ENCODE peak calls at places on chromosomes 3 and 15, in four cellular contexts. P, B, K and S are unnamed samples.

GRCh38 chr15:25805006-25805405 is 58.1 kb downstream of the ATP10A start:
- DNase-seq in P (no peak), B (no peak), K (no peak), S (no peak)

GRCh38 chr3:117547956-117548550 is 838.5 kb downstream of the TUSC7 start:
- DNase-seq in P (no peak), B (no peak), K (no peak), S (no peak)

GRCh38 chr3:264394-265156 is 68.0 kb downstream of the CHL1 start:
- DNase-seq in P (peak), B (no peak), K (no peak), S (no peak)

GRCh38 chr15:100733088-100733487 is 130.7 kb downstream of the ASB7 start:
- DNase-seq in P (no peak), B (no peak), K (no peak), S (no peak)

GRCh38 chr15:72599855-72600464 is 54.5 kb upstream of the GOLGA6B start:
- DNase-seq in P (peak), B (peak), K (no peak), S (peak)

GRCh38 chr15:89777073-89777820 is 1.1 kb downstream of the MESP2 start:
- DNase-seq in P (no peak), B (no peak), K (no peak), S (peak)

GRCh38 chr3:195038161-195038560 is 232.8 kb downstream of the XXYLT1 start:
- DNase-seq in P (no peak), B (no peak), K (no peak), S (no peak)

GRCh38 chr15:33608714-33609113 is 297.9 kb downstream of the RYR3 start:
- DNase-seq in P (peak), B (no peak), K (no peak), S (peak)

GRCh38 chr15:40439461-40440299 is 1.1 kb upstream of the BAHD1 start:
- DNase-seq in P (peak), B (peak), K (no peak), S (peak)

GRCh38 chr15:32909431-32909830 is 191.6 kb downstream of the GREM1 start:
- DNase-seq in P (no peak), B (no peak), K (no peak), S (no peak)

GRCh38 chr3:44814751-44815150 is 47.0 kb upstream of the TMEM42 start:
- DNase-seq in P (no peak), B (no peak), K (no peak), S (no peak)

GRCh38 chr15:56734013-56734625 is 810 bp upstream of the ZNF280D start:
- DNase-seq in P (no peak), B (no peak), K (no peak), S (peak)

DNA sequence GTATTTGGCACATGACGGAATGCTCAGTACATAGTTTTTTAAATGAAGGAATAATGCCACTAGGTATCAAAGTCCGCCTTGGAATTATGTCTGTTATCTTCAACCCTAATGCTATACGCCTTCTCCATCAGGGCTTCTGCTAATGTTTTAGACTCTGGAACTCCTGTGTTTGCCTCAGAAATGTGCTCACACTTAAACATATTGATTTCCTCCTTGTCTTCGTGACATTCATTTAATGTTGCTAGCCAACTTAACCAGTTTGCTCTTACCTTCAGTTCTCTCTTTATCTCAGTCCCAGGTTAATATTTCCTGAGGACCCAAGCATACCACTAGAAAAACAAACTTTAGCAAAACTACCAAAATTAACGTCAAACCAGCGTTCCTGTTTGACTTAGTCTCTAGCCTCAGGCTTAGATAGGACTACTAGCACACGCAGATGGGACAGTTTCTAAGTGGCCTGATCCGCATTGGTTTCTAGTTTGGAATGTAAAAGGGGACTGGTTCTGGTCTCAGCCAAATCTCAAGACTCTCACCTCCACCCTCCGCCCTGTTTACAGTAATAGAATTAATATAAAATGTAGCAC is 81.4 kb downstream of the IL1RAP start:
- DNase-seq in P (peak), B (no peak), K (no peak), S (no peak)
- TF ChIP-seq REST in P (no peak), B (no peak), K (no peak), S (no peak)

GRCh38 chr3:166284994-166285393 is 447.8 kb upstream of the BCHE start:
- DNase-seq in P (no peak), B (peak), K (no peak), S (no peak)

GRCh38 chr3:166282931-166283330 is 445.7 kb upstream of the BCHE start:
- DNase-seq in P (no peak), B (no peak), K (no peak), S (no peak)

DNA sequence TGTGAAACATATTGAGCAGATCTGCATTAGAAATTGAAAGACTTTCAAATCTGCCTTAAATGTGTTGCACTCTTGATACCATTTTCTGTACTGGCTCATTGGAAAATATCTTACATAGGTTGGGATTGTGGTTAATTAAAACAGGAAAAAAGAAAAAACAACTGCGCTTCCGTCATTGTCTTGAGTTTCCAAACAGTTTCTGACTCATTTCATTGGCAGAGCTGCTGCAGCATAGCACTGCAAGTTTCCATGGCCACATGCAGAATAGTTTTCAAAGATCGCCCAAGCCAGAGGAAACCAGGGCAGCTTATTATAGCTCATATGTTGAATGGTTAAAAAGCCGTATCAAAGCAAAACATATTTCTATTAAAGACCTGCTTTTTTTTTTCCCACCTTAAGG is 446.6 kb upstream of the BCHE start:
- DNase-seq in P (no peak), B (no peak), K (no peak), S (no peak)
- TF ChIP-seq CREB1 in P (no peak), B (no peak), K (no peak), S (no peak)

DNA sequence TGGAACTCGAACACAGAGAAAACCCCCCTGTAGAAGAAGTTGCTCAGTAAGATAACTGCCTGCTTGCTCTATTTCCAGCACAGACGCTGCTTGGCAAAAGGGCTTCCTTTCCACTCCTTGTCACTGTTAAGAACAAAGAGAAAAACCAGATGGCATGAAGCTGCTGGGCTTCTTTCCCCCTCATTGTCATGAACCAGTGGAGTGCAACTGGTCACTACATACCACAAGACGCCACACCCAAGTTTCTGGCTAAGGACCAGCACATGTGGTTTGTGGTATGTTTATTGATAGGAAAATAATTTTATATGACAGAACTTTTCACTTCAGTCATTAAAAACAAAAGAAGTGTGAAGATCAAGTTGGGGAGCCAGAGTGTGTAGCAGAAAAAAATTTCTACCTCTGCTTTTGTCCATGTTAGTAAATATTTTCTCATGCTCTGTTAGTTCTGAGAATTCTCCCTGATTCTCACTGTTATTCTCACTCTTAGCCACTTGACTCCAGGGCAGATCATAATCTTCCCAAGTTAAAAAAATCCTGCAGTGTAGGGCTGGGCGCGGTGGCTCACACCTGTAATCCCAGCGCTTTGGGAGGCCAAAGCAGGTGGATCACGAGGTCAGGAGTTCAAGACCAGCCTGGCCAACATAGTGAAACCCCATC is 37.9 kb downstream of the CLK3 start:
- DNase-seq in P (no peak), B (no peak), K (no peak), S (no peak)
- TF ChIP-seq REST in P (no peak), B (no peak), K (no peak), S (no peak)

GRCh38 chr3:72744330-72744729 is 103.9 kb downstream of the SHQ1 start:
- DNase-seq in P (peak), B (no peak), K (no peak), S (no peak)

GRCh38 chr3:72733676-72734075 is 114.6 kb downstream of the SHQ1 start:
- DNase-seq in P (no peak), B (no peak), K (no peak), S (no peak)

GRCh38 chr3:72739521-72740466 is 108.5 kb downstream of the SHQ1 start:
- DNase-seq in P (no peak), B (peak), K (no peak), S (no peak)

DNA sequence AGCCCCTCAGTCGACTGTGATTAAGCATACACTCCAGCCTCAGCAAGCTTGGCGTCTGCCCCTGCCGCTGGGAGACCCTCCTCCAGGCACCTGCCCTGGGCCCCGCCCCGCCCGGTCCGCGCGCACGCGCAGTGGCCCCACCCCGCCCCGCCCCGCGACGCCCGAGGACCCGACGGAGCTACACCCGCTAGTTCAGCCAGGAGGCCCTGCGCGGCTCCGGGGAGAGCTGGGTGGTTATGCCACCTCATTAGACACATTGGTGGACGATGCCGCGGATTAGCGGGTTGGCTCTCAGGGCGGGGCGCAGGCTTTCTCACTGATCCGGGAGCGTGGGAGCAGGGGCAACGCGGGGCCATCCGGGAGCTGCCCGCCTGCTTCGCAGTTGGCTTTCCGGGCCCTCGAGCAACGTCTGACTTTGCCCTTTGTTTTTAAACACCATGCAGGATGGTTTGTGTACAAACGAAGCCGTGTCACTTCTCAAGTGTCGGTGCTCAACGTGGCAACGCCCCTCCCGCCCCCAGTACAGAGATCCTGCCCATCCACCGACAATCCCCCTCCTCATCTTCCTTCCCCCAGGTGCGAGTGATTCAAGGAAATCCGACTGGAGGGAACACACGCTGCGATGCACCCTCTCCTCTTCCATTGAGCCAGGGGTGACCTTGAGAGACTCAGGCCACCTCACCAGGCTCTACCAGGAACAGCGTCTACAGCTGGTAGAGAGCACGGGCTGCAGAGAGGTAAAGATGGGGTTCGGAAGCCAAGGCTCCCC is 109.3 kb downstream of the SHQ1 start:
- DNase-seq in P (no peak), B (peak), K (no peak), S (peak)
- TF ChIP-seq CREB1 in P (no peak), B (no peak), K (no peak), S (no peak)

DNA sequence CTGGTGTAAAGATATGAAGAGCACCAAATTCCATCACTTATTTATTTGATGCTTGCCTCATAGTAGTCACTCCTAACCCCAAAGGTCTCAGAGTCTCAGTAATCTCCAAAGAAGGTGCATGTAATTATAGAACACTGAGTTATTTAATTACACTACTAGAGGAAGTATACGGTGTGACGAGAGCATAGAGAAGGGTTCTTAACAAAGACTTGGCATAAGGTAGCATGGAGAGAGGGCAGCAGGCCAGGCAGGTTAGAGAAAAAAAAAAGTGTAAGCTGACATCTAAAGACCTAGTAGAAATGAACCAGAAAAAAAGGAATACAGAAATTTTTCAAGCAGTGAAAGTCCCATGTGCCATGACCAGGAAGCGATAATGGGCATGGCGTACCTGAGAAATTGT is 213.3 kb upstream of the TGFBR2 start:
- DNase-seq in P (no peak), B (no peak), K (no peak), S (no peak)
- TF ChIP-seq REST in P (no peak), B (no peak), K (no peak), S (no peak)

GRCh38 chr3:188218571-188218970 is 64.6 kb downstream of the LPP start:
- DNase-seq in P (no peak), B (no peak), K (no peak), S (no peak)
- TF ChIP-seq CREB1 in P (no peak), B (no peak), K (no peak), S (no peak)

GRCh38 chr3:16484216-16484615 is 29.3 kb downstream of the RFTN1 start:
- DNase-seq in P (no peak), B (no peak), K (no peak), S (no peak)
- TF ChIP-seq REST in P (no peak), B (no peak), K (no peak), S (no peak)

GRCh38 chr3:152331018-152331541 is 62.4 kb downstream of the MBNL1 start:
- DNase-seq in P (peak), B (no peak), K (no peak), S (no peak)
- TF ChIP-seq CREB1 in P (no peak), B (no peak), K (no peak), S (no peak)